ENCODE peak calls at places on chromosomes 6 and 20, in seven cellular contexts. O is activated CD4-positive, CD25-positive, alpha-beta regulatory T cell; S is upper lobe of right lung; G is stimulated activated CD4-positive, alpha-beta T cell treated with anti-CD3 and anti-CD28 coated beads, Interleukin-4, amount 100 ng/mL, for 24 hours; Y is uterus; X is T-helper 1 cell; V is Right ventricle myocardium superior. F is an unnamed sample.

GRCh38 chr6:44110005-44110681 is 17.1 kb downstream of the MRPL14 start:
- DNase-seq in O (no peak), S (no peak), G (no peak), Y (no peak), X (no peak), V (no peak), F (no peak)

GRCh38 chr6:38168126-38168525 is 348.6 kb downstream of the ZFAND3 start:
- DNase-seq in O (no peak), S (no peak), G (no peak), Y (no peak), X (no peak), V (no peak), F (no peak)

GRCh38 chr6:161011509-161012480 is 20.2 kb downstream of the MAP3K4 start:
- DNase-seq in O (no peak), S (no peak), G (no peak), Y (no peak), X (no peak), V (no peak), F (no peak)

GRCh38 chr6:11085758-11086435 is 7.7 kb upstream of the SMIM13 start:
- DNase-seq in O (no peak), S (no peak), G (no peak), Y (no peak), X (no peak), V (no peak), F (no peak)

GRCh38 chr6:33613146-33613793 is 7.9 kb upstream of the ITPR3 start:
- DNase-seq in O (no peak), S (no peak), G (no peak), Y (no peak), X (no peak), V (no peak), F (no peak)

GRCh38 chr20:4563031-4563430 is 158.7 kb upstream of the PRND start:
- DNase-seq in O (no peak), S (no peak), G (no peak), Y (no peak), X (no peak), V (no peak), F (no peak)

GRCh38 chr6:99187429-99187828 is 162.0 kb downstream of the FAXC start:
- DNase-seq in O (no peak), S (no peak), G (no peak), Y (no peak), X (no peak), V (no peak), F (no peak)

GRCh38 chr6:47353822-47354221 is 44.1 kb upstream of the TNFRSF21 start:
- DNase-seq in O (no peak), S (no peak), G (no peak), Y (no peak), X (no peak), V (no peak), F (no peak)

GRCh38 chr6:44221291-44221960 is 2.0 kb upstream of the SLC29A1 start:
- DNase-seq in O (peak; percentile 41), S (peak; percentile 94), G (peak; percentile 68), Y (peak; percentile 85), X (peak; percentile 70), V (peak; percentile 96), F (peak; percentile 70)

GRCh38 chr6:142406131-142406530 is 104.3 kb downstream of the ADGRG6 start:
- DNase-seq in O (no peak), S (no peak), G (no peak), Y (no peak), X (no peak), V (no peak), F (no peak)